ENCODE peak calls at places on chromosome 3, in eight cellular contexts. Z, Y, B, K, E, U, C and A are unnamed samples.

GRCh38 chr3:48047841-48048456 is 31.7 kb upstream of the MAP4 start:
- DNase-seq in Z (no peak), Y (no peak), B (no peak), K (no peak), E (no peak), U (peak; percentile 13), C (peak; percentile 75), A (no peak)

GRCh38 chr3:105526349-105527111 is 159.8 kb downstream of the ALCAM start:
- DNase-seq in Z (no peak), Y (no peak), B (no peak), K (no peak), E (peak; percentile 21), U (no peak), C (peak; percentile 64), A (no peak)

GRCh38 chr3:107216711-107217110 is 160.5 kb upstream of the CCDC54 start:
- DNase-seq in Z (no peak), Y (no peak), B (no peak), K (peak; percentile 78), E (no peak), U (no peak), C (peak; percentile 99), A (no peak)

GRCh38 chr3:45496550-45496949 is 98.0 kb upstream of the LIMD1 start:
- DNase-seq in Z (no peak), Y (no peak), B (no peak), K (no peak), E (no peak), U (no peak), C (no peak), A (no peak)

GRCh38 chr3:127754411-127755304 is 67.7 kb downstream of the MGLL start:
- DNase-seq in Z (peak; percentile 10), Y (peak; percentile 59), B (no peak), K (no peak), E (no peak), U (no peak), C (no peak), A (no peak)

GRCh38 chr3:82883072-82883471 is 1121.6 kb upstream of the GBE1 start:
- DNase-seq in Z (no peak), Y (no peak), B (no peak), K (no peak), E (no peak), U (no peak), C (no peak), A (no peak)

GRCh38 chr3:14386254-14386653 is 16.2 kb upstream of the SLC6A6 start:
- DNase-seq in Z (no peak), Y (no peak), B (no peak), K (no peak), E (no peak), U (no peak), C (no peak), A (no peak)

GRCh38 chr3:39491733-39492350 is 24.4 kb downstream of the MOBP start:
- DNase-seq in Z (no peak), Y (no peak), B (no peak), K (no peak), E (no peak), U (no peak), C (no peak), A (no peak)

GRCh38 chr3:196135693-196136639 is 54.1 kb upstream of the TFRC start:
- DNase-seq in Z (no peak), Y (no peak), B (no peak), K (no peak), E (no peak), U (no peak), C (no peak), A (no peak)

GRCh38 chr3:196611761-196612483 is 27.6 kb upstream of the NRROS start:
- DNase-seq in Z (no peak), Y (no peak), B (no peak), K (no peak), E (no peak), U (no peak), C (no peak), A (peak; percentile 55)

GRCh38 chr3:83033123-83033522 is 1271.7 kb upstream of the GBE1 start:
- DNase-seq in Z (no peak), Y (no peak), B (no peak), K (no peak), E (no peak), U (no peak), C (peak; percentile 9), A (no peak)

GRCh38 chr3:90069748-90070147 is 962.3 kb downstream of the EPHA3 start:
- DNase-seq in Z (no peak), Y (no peak), B (no peak), K (peak; percentile 35), E (no peak), U (no peak), C (peak; percentile 28), A (no peak)

GRCh38 chr3:25433868-25434267 is 5.8 kb downstream of the RARB start:
- DNase-seq in Z (no peak), Y (no peak), B (no peak), K (no peak), E (no peak), U (no peak), C (no peak), A (peak; percentile 55)

GRCh38 chr3:45330500-45331295 is 57.7 kb upstream of the LARS2 start:
- DNase-seq in Z (no peak), Y (no peak), B (no peak), K (no peak), E (no peak), U (no peak), C (peak; percentile 30), A (no peak)

GRCh38 chr3:13301295-13301987 is 118.7 kb downstream of the NUP210 start:
- DNase-seq in Z (no peak), Y (peak; percentile 59), B (peak; percentile 25), K (no peak), E (no peak), U (no peak), C (peak; percentile 79), A (peak; percentile 51)

GRCh38 chr3:74789111-74789510 is 174.7 kb upstream of the CNTN3 start:
- DNase-seq in Z (no peak), Y (no peak), B (no peak), K (no peak), E (no peak), U (no peak), C (no peak), A (no peak)

GRCh38 chr3:150762662-150763121 is 277 bp downstream of the SIAH2 start:
- DNase-seq in Z (no peak), Y (no peak), B (no peak), K (no peak), E (peak; percentile 38), U (no peak), C (no peak), A (no peak)

GRCh38 chr3:148435534-148435933 is 262.2 kb upstream of the AGTR1 start:
- DNase-seq in Z (no peak), Y (no peak), B (no peak), K (no peak), E (no peak), U (no peak), C (no peak), A (no peak)

GRCh38 chr3:101896103-101896757 is 46.9 kb downstream of the NFKBIZ start:
- DNase-seq in Z (no peak), Y (no peak), B (no peak), K (no peak), E (no peak), U (no peak), C (no peak), A (no peak)

GRCh38 chr3:135784557-135784956 is 181.0 kb upstream of the PPP2R3A start:
- DNase-seq in Z (no peak), Y (no peak), B (no peak), K (no peak), E (no peak), U (peak; percentile 6), C (no peak), A (no peak)

GRCh38 chr3:198113219-198114053 is 153.4 kb downstream of the LMLN start:
- DNase-seq in Z (no peak), Y (peak; percentile 12), B (no peak), K (no peak), E (no peak), U (no peak), C (no peak), A (no peak)

GRCh38 chr3:113673593-113673992 is 22.8 kb downstream of the USF3 start:
- DNase-seq in Z (no peak), Y (no peak), B (no peak), K (no peak), E (no peak), U (no peak), C (no peak), A (no peak)

GRCh38 chr3:14605744-14606143 is 45.8 kb upstream of the CCDC174 start:
- DNase-seq in Z (no peak), Y (no peak), B (no peak), K (no peak), E (no peak), U (peak; percentile 10), C (no peak), A (no peak)

GRCh38 chr3:64919934-64920333 is 232.1 kb upstream of the ADAMTS9 start:
- DNase-seq in Z (no peak), Y (no peak), B (no peak), K (no peak), E (no peak), U (no peak), C (no peak), A (no peak)

GRCh38 chr3:50256978-50257890 is 11.7 kb upstream of the SEMA3B start:
- DNase-seq in Z (no peak), Y (no peak), B (peak; percentile 73), K (no peak), E (peak; percentile 12), U (peak; percentile 61), C (no peak), A (peak; percentile 33)

GRCh38 chr3:24829011-24829581 is 334.4 kb upstream of the THRB start:
- DNase-seq in Z (no peak), Y (no peak), B (peak; percentile 53), K (no peak), E (peak; percentile 36), U (no peak), C (no peak), A (no peak)

GRCh38 chr3:72274511-72275295 is 489.8 kb upstream of the PROK2 start:
- DNase-seq in Z (no peak), Y (peak; percentile 39), B (no peak), K (peak; percentile 46), E (peak; percentile 22), U (peak; percentile 66), C (peak; percentile 71), A (no peak)

GRCh38 chr3:50268703-50269451 is at the start of gene SEMA3B:
- DNase-seq in Z (no peak), Y (no peak), B (peak; percentile 94), K (no peak), E (peak; percentile 49), U (peak; percentile 96), C (no peak), A (no peak)

GRCh38 chr3:122681294-122682015 is 816 bp downstream of the PARP14 start:
- DNase-seq in Z (no peak), Y (no peak), B (no peak), K (no peak), E (no peak), U (peak; percentile 15), C (no peak), A (no peak)

GRCh38 chr3:85838921-85839320 is 880.1 kb downstream of the CADM2 start:
- DNase-seq in Z (no peak), Y (no peak), B (no peak), K (no peak), E (no peak), U (no peak), C (no peak), A (no peak)

GRCh38 chr3:52554026-52554755 is 17.8 kb downstream of the UQCC5 start:
- DNase-seq in Z (no peak), Y (no peak), B (no peak), K (no peak), E (no peak), U (no peak), C (no peak), A (no peak)